ENCODE peak calls at places on chromosomes 12 and 14, in five cellular contexts. One of them, this sample, is unnamed.

GRCh38 chr14:78950654-78951053 is 780.5 kb downstream of the NRXN3 start:
- DNase-seq in heart right ventricle: no peak
- DNase-seq in suprapubic skin: no peak
- DNase-seq in IMR-90: peak; percentile 76
- DNase-seq in mesendoderm: peak; percentile 48
- DNase-seq in this sample: no peak

GRCh38 chr12:82593901-82594396 is 92.8 kb upstream of the TMTC2 start:
- DNase-seq in heart right ventricle: no peak
- DNase-seq in suprapubic skin: no peak
- DNase-seq in IMR-90: no peak
- DNase-seq in mesendoderm: no peak
- DNase-seq in this sample: no peak

GRCh38 chr12:92654929-92655328 is 47.9 kb upstream of the PLEKHG7 start:
- DNase-seq in heart right ventricle: no peak
- DNase-seq in suprapubic skin: no peak
- DNase-seq in IMR-90: peak; percentile 43
- DNase-seq in mesendoderm: no peak
- DNase-seq in this sample: no peak

GRCh38 chr12:49515266-49515665 is 23.6 kb upstream of the KCNH3 start:
- DNase-seq in heart right ventricle: no peak
- DNase-seq in suprapubic skin: no peak
- DNase-seq in IMR-90: peak; percentile 90
- DNase-seq in mesendoderm: no peak
- DNase-seq in this sample: no peak

GRCh38 chr12:65595016-65595560 is 229.2 kb upstream of the HMGA2 start:
- DNase-seq in heart right ventricle: no peak
- DNase-seq in suprapubic skin: no peak
- DNase-seq in IMR-90: no peak
- DNase-seq in mesendoderm: peak; percentile 75
- DNase-seq in this sample: no peak

GRCh38 chr12:22993639-22994038 is 368.7 kb downstream of the ETNK1 start:
- DNase-seq in heart right ventricle: no peak
- DNase-seq in suprapubic skin: no peak
- DNase-seq in IMR-90: no peak
- DNase-seq in mesendoderm: peak; percentile 57
- DNase-seq in this sample: no peak

GRCh38 chr14:70315942-70316341 is 43.5 kb downstream of the COX16 start:
- DNase-seq in heart right ventricle: no peak
- DNase-seq in suprapubic skin: no peak
- DNase-seq in IMR-90: no peak
- DNase-seq in mesendoderm: no peak
- DNase-seq in this sample: no peak

GRCh38 chr12:47748899-47749298 is 9.8 kb downstream of the RAPGEF3 start:
- DNase-seq in heart right ventricle: no peak
- DNase-seq in suprapubic skin: no peak
- DNase-seq in IMR-90: no peak
- DNase-seq in mesendoderm: no peak
- DNase-seq in this sample: no peak

GRCh38 chr14:99674064-99674650 is 9.9 kb upstream of the CYP46A1 start:
- DNase-seq in heart right ventricle: no peak
- DNase-seq in suprapubic skin: no peak
- DNase-seq in IMR-90: no peak
- DNase-seq in mesendoderm: no peak
- DNase-seq in this sample: no peak

GRCh38 chr14:87131879-87132278 is 861.1 kb downstream of the GALC start:
- DNase-seq in heart right ventricle: no peak
- DNase-seq in suprapubic skin: no peak
- DNase-seq in IMR-90: peak; percentile 74
- DNase-seq in mesendoderm: peak; percentile 63
- DNase-seq in this sample: no peak

GRCh38 chr14:64215978-64216377 is 78.2 kb downstream of the ESR2 start:
- DNase-seq in heart right ventricle: no peak
- DNase-seq in suprapubic skin: no peak
- DNase-seq in IMR-90: peak; percentile 10
- DNase-seq in mesendoderm: no peak
- DNase-seq in this sample: no peak

GRCh38 chr14:100664841-100665425 is 61.8 kb upstream of the DLK1 start:
- DNase-seq in heart right ventricle: no peak
- DNase-seq in suprapubic skin: no peak
- DNase-seq in IMR-90: peak; percentile 73
- DNase-seq in mesendoderm: no peak
- DNase-seq in this sample: no peak

GRCh38 chr12:113456761-113457160 is 14.9 kb downstream of the LHX5 start:
- DNase-seq in heart right ventricle: no peak
- DNase-seq in suprapubic skin: no peak
- DNase-seq in IMR-90: no peak
- DNase-seq in mesendoderm: no peak
- DNase-seq in this sample: no peak

GRCh38 chr12:65074932-65075331 is 46.2 kb downstream of the WIF1 start:
- DNase-seq in heart right ventricle: no peak
- DNase-seq in suprapubic skin: no peak
- DNase-seq in IMR-90: no peak
- DNase-seq in mesendoderm: peak; percentile 8
- DNase-seq in this sample: no peak

GRCh38 chr14:77143071-77143470 is 1.5 kb upstream of the ZDHHC22 start:
- DNase-seq in heart right ventricle: no peak
- DNase-seq in suprapubic skin: no peak
- DNase-seq in IMR-90: no peak
- DNase-seq in mesendoderm: no peak
- DNase-seq in this sample: no peak

GRCh38 chr12:53388932-53389331 is 9.0 kb downstream of the SP1 start:
- DNase-seq in heart right ventricle: no peak
- DNase-seq in suprapubic skin: no peak
- DNase-seq in IMR-90: no peak
- DNase-seq in mesendoderm: no peak
- DNase-seq in this sample: no peak
- H3K4me1 ChIP-seq in heart right ventricle: peaks cover 50% of the 10 kb centered on the region
- H3K4me1 ChIP-seq in suprapubic skin: peaks cover 85% of the 10 kb centered on the region
- H3K4me1 ChIP-seq in IMR-90: peaks cover 16% of the 10 kb centered on the region
- H3K4me1 ChIP-seq in mesendoderm: no peaks in the 10 kb centered on the region
- H3K4me1 ChIP-seq in this sample: peaks cover 75% of the 10 kb centered on the region

DNA sequence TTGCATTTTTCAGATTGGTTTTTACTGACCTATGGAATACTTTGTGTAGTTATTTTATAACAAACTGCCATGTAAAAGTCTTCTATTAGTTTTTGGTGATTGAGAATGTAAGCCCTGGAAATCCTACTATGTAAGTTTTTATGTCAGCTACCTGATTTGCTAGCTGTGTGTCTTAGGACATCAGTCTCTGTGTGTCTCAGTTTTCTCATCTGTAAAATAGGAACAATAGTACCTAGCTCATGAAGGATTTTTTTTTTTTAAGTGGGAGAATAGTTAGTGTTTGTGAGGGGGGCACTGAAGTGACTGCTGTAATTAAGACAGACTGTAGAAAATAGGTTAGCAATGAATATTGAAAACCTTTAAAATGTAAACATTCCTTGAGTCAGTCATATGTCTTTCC is 51.9 kb upstream of the KCNMB4 start:
- DNase-seq in heart right ventricle: no peak
- DNase-seq in suprapubic skin: no peak
- DNase-seq in IMR-90: no peak
- DNase-seq in mesendoderm: no peak
- DNase-seq in this sample: no peak
- H3K4me1 ChIP-seq in heart right ventricle: no peaks in the 10 kb centered on the region
- H3K4me1 ChIP-seq in suprapubic skin: no peaks in the 10 kb centered on the region
- H3K4me1 ChIP-seq in IMR-90: no peaks in the 10 kb centered on the region
- H3K4me1 ChIP-seq in mesendoderm: no peaks in the 10 kb centered on the region
- H3K4me1 ChIP-seq in this sample: no peaks in the 10 kb centered on the region

GRCh38 chr12:31303466-31303865 is 22.5 kb downstream of the SINHCAF start:
- DNase-seq in heart right ventricle: no peak
- DNase-seq in suprapubic skin: no peak
- DNase-seq in IMR-90: no peak
- DNase-seq in mesendoderm: no peak
- DNase-seq in this sample: no peak
- H3K4me1 ChIP-seq in heart right ventricle: no peaks in the 10 kb centered on the region
- H3K4me1 ChIP-seq in suprapubic skin: no peaks in the 10 kb centered on the region
- H3K4me1 ChIP-seq in IMR-90: peaks cover 6% of the 10 kb centered on the region
- H3K4me1 ChIP-seq in mesendoderm: peaks cover 20% of the 10 kb centered on the region
- H3K4me1 ChIP-seq in this sample: no peaks in the 10 kb centered on the region

GRCh38 chr14:56886471-56887062 is 76.3 kb upstream of the OTX2 start:
- DNase-seq in heart right ventricle: no peak
- DNase-seq in suprapubic skin: no peak
- DNase-seq in IMR-90: no peak
- DNase-seq in mesendoderm: no peak
- DNase-seq in this sample: no peak
- H3K4me1 ChIP-seq in heart right ventricle: no peaks in the 10 kb centered on the region
- H3K4me1 ChIP-seq in suprapubic skin: no peaks in the 10 kb centered on the region
- H3K4me1 ChIP-seq in IMR-90: no peaks in the 10 kb centered on the region
- H3K4me1 ChIP-seq in mesendoderm: peaks cover 4% of the 10 kb centered on the region
- H3K4me1 ChIP-seq in this sample: no peaks in the 10 kb centered on the region

GRCh38 chr14:103708750-103709187 is 6.5 kb downstream of the XRCC3 start:
- DNase-seq in heart right ventricle: no peak
- DNase-seq in suprapubic skin: no peak
- DNase-seq in IMR-90: no peak
- DNase-seq in mesendoderm: no peak
- DNase-seq in this sample: no peak
- H3K4me1 ChIP-seq in heart right ventricle: peaks cover 38% of the 10 kb centered on the region
- H3K4me1 ChIP-seq in suprapubic skin: peaks cover 76% of the 10 kb centered on the region
- H3K4me1 ChIP-seq in IMR-90: no peaks in the 10 kb centered on the region
- H3K4me1 ChIP-seq in mesendoderm: peaks cover 3% of the 10 kb centered on the region
- H3K4me1 ChIP-seq in this sample: peaks cover 45% of the 10 kb centered on the region

GRCh38 chr12:46657416-46658411 is 168.1 kb downstream of the SLC38A4 start:
- DNase-seq in heart right ventricle: no peak
- DNase-seq in suprapubic skin: no peak
- DNase-seq in IMR-90: peak; percentile 59
- DNase-seq in mesendoderm: no peak
- DNase-seq in this sample: no peak

GRCh38 chr12:46659844-46660243 is 166.0 kb downstream of the SLC38A4 start:
- DNase-seq in heart right ventricle: no peak
- DNase-seq in suprapubic skin: no peak
- DNase-seq in IMR-90: no peak
- DNase-seq in mesendoderm: no peak
- DNase-seq in this sample: no peak

GRCh38 chr12:46660719-46661118 is 165.1 kb downstream of the SLC38A4 start:
- DNase-seq in heart right ventricle: no peak
- DNase-seq in suprapubic skin: no peak
- DNase-seq in IMR-90: peak; percentile 61
- DNase-seq in mesendoderm: no peak
- DNase-seq in this sample: no peak

GRCh38 chr12:46660276-46660675 is 165.5 kb downstream of the SLC38A4 start:
- DNase-seq in heart right ventricle: no peak
- DNase-seq in suprapubic skin: no peak
- DNase-seq in IMR-90: peak; percentile 30
- DNase-seq in mesendoderm: no peak
- DNase-seq in this sample: no peak

DNA sequence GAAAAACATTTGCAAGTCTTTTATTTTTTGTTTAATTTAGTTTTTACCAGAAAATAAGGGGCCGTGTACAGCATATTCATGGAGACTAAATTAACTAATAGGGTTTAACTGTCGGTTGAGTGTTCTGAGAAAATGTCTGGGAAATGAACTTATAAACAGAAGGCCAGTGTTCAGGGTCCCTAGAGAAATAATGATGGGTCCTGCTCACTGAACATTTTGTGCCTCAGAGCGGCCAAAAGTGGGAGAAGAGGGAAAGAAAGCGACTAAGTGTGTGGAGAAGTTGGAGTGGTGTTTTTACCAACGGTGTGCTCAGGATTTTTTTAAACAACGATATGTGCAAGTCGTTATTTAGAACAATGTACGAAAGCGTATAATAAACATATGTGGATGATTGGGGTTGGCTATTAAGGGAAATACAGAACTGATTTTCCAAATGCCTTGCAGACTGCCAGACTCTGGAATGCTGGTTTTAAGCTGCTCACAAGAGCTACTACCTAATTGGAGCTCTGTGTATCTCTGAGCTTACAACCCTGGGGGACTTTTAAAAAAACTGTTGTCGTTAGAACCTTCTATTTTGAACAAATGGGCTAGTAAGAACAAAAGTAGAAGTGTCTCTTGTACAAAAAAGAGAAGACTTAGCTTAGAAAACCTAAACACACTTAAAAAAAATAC is 166.6 kb downstream of the SLC38A4 start:
- DNase-seq in heart right ventricle: no peak
- DNase-seq in suprapubic skin: no peak
- DNase-seq in IMR-90: peak; percentile 36
- DNase-seq in mesendoderm: peak; percentile 21
- DNase-seq in this sample: no peak
- H3K4me1 ChIP-seq in heart right ventricle: peaks cover 33% of the 10 kb centered on the region
- H3K4me1 ChIP-seq in suprapubic skin: peaks cover 61% of the 10 kb centered on the region
- H3K4me1 ChIP-seq in IMR-90: peaks cover 21% of the 10 kb centered on the region
- H3K4me1 ChIP-seq in mesendoderm: peaks cover 11% of the 10 kb centered on the region
- H3K4me1 ChIP-seq in this sample: no peaks in the 10 kb centered on the region

DNA sequence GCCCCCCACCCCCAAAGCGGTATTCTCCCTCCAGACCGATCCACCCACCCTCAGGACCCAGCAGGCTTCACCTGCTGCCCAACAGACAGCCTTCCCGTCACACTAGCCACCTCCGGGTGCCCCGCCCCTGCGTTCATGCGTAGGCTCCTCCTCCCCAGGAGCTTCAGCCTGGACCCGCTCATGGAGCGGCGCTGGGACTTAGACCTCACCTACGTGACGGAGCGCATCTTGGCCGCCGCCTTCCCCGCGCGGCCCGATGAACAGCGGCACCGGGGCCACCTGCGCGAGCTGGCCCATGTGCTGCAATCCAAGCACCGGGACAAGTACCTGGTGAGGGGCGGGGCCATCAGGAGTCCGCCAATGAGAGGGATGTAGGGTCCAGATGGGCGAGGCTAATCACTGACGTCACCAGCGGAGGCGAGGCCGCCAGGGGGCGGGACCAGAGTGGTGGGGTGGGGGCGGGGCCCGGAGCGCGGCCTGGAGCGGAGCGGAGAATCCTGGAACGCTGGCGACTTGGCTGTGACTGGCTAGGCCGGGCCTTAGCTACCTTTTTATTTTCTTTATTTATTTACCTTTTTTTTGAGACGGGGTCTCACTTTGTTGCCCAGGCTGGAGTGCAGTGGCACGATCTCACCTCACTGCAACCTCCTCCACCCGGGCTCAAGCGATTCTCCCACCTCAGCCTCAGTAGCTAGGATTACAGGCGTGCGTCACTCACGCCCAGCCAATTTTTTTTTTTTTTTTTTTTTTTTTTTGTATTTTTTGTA is 4.4 kb downstream of the TNS2 start:
- DNase-seq in heart right ventricle: peak; percentile 91
- DNase-seq in suprapubic skin: peak; percentile 95
- DNase-seq in IMR-90: peak; percentile 77
- DNase-seq in mesendoderm: peak; percentile 98
- DNase-seq in this sample: peak; percentile 98
- H3K4me1 ChIP-seq in heart right ventricle: peaks cover 43% of the 10 kb centered on the region
- H3K4me1 ChIP-seq in suprapubic skin: peaks cover 55% of the 10 kb centered on the region
- H3K4me1 ChIP-seq in IMR-90: peaks cover 38% of the 10 kb centered on the region
- H3K4me1 ChIP-seq in mesendoderm: peaks cover 19% of the 10 kb centered on the region
- H3K4me1 ChIP-seq in this sample: peaks cover 45% of the 10 kb centered on the region

GRCh38 chr12:645563-646071 is 17.6 kb downstream of the NINJ2 start:
- DNase-seq in heart right ventricle: no peak
- DNase-seq in suprapubic skin: peak; percentile 74
- DNase-seq in IMR-90: peak; percentile 62
- DNase-seq in mesendoderm: peak; percentile 35
- DNase-seq in this sample: peak; percentile 82

GRCh38 chr12:642633-643477 is 20.4 kb downstream of the NINJ2 start:
- DNase-seq in heart right ventricle: peak; percentile 82
- DNase-seq in suprapubic skin: peak; percentile 82
- DNase-seq in IMR-90: peak; percentile 34
- DNase-seq in mesendoderm: peak; percentile 92
- DNase-seq in this sample: peak; percentile 62

GRCh38 chr12:643478-644292 is 19.6 kb downstream of the NINJ2 start:
- DNase-seq in heart right ventricle: peak; percentile 49
- DNase-seq in suprapubic skin: peak; percentile 61
- DNase-seq in IMR-90: no peak
- DNase-seq in mesendoderm: peak; percentile 33
- DNase-seq in this sample: peak; percentile 39

GRCh38 chr12:644818-645552 is 18.3 kb downstream of the NINJ2 start:
- DNase-seq in heart right ventricle: no peak
- DNase-seq in suprapubic skin: peak; percentile 55
- DNase-seq in IMR-90: no peak
- DNase-seq in mesendoderm: no peak
- DNase-seq in this sample: no peak

GRCh38 chr12:644293-644639 is 19.0 kb downstream of the NINJ2 start:
- DNase-seq in heart right ventricle: no peak
- DNase-seq in suprapubic skin: peak; percentile 49
- DNase-seq in IMR-90: no peak
- DNase-seq in mesendoderm: no peak
- DNase-seq in this sample: peak; percentile 6
- H3K4me1 ChIP-seq in heart right ventricle: peaks cover 49% of the 10 kb centered on the region
- H3K4me1 ChIP-seq in suprapubic skin: peaks cover 77% of the 10 kb centered on the region
- H3K4me1 ChIP-seq in IMR-90: peaks cover 11% of the 10 kb centered on the region
- H3K4me1 ChIP-seq in mesendoderm: no peaks in the 10 kb centered on the region
- H3K4me1 ChIP-seq in this sample: peaks cover 36% of the 10 kb centered on the region